ENCODE peak calls at places on chromosomes 16 and 17, in eight cellular contexts. G is astrocyte of the spinal cord, O is fibroblast of villous mesenchyme, R is fibroblast of pulmonary artery, V is A549, W is fibroblast of mammary gland, Q is neural progenitor cell, T is right atrium auricular region. N is an unnamed sample.

GRCh38 chr17:80501739-80502577 is 25.6 kb upstream of the NPTX1 start:
- DNase-seq in G (peak), O (peak), R (peak), V (peak), W (peak), Q (no peak), T (no peak), N (peak)

GRCh38 chr17:36921131-36921851 is 16.0 kb upstream of the LHX1 start:
- DNase-seq in G (peak), O (peak), R (peak), V (peak), W (peak), Q (peak), T (no peak), N (peak)

GRCh38 chr17:13070732-13071131 is 52.9 kb upstream of the ELAC2 start:
- DNase-seq in G (no peak), O (no peak), R (no peak), V (no peak), W (no peak), Q (no peak), T (no peak), N (no peak)

GRCh38 chr17:36117505-36118382 is 14.1 kb downstream of the CCL4 start:
- DNase-seq in G (peak), O (no peak), R (no peak), V (no peak), W (no peak), Q (peak), T (no peak), N (no peak)

GRCh38 chr16:56272495-56272894 is 81.2 kb downstream of the GNAO1 start:
- DNase-seq in G (no peak), O (no peak), R (no peak), V (no peak), W (no peak), Q (no peak), T (no peak), N (no peak)

GRCh38 chr16:78762222-78762621 is 662.8 kb downstream of the WWOX start:
- DNase-seq in G (no peak), O (no peak), R (no peak), V (no peak), W (no peak), Q (peak), T (no peak), N (no peak)

GRCh38 chr16:68228652-68229051 is 7.3 kb downstream of the ESRP2 start:
- DNase-seq in G (no peak), O (no peak), R (no peak), V (no peak), W (no peak), Q (no peak), T (no peak), N (no peak)

GRCh38 chr16:48607056-48607825 is 2.7 kb downstream of the N4BP1 start:
- DNase-seq in G (peak), O (peak), R (peak), V (peak), W (peak), Q (peak), T (no peak), N (peak)

GRCh38 chr16:30464078-30464477 is 8.5 kb upstream of the ITGAL start:
- DNase-seq in G (no peak), O (no peak), R (no peak), V (no peak), W (no peak), Q (no peak), T (no peak), N (no peak)

GRCh38 chr17:71964559-71964958 is 156.3 kb upstream of the SOX9 start:
- DNase-seq in G (no peak), O (no peak), R (no peak), V (no peak), W (no peak), Q (no peak), T (no peak), N (no peak)

GRCh38 chr17:38701504-38702165 is 3.4 kb upstream of the MLLT6 start:
- DNase-seq in G (peak), O (peak), R (peak), V (peak), W (peak), Q (no peak), T (no peak), N (peak)

GRCh38 chr16:77555781-77556180 is 120.9 kb upstream of the ADAMTS18 start:
- DNase-seq in G (no peak), O (no peak), R (no peak), V (no peak), W (no peak), Q (peak), T (no peak), N (no peak)

DNA sequence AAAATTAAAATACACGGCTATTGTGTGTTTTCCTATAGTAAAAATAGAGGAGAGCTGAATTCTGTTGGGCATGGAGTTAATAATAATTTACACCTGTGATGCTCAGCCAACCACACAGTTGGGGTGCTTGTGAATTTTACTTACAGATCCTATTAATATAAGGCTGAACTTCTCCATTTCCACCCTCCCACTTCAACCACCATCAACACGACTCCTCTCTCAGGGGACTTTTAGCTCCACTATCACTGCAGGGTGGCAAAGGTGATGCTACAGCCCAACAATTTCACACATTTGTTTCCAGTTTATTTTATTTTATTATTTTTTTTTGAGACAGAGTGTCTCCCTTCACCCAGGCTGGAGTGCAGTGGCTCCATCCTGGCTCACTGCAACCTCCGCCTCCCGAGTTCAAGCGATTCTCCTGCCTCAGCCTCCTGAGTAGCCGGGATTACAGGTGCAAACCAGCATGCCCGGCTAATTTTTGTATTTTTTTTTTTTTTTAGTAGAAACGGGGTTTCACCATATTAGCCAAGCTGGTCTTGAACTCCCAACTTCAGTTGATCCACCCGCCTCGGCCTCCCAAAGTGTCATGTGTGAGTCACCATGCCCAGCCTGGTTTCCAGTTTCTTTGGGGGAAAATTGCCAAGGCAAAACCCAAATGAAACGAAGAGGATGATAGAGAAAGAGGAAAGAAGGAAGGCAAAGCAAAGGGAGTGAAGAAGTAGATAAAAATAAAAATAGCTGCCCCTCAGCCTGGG is 57.9 kb downstream of the GNA13 start:
- DNase-seq in G (no peak), O (no peak), R (no peak), V (no peak), W (peak), Q (no peak), T (no peak), N (no peak)
- H3K4me3 ChIP-seq in G (no peak), O (no peak), R (no peak), V (no peak), W (no peak), Q (no peak), T (no peak), N (no peak)

GRCh38 chr17:45293413-45294211 is 23.2 kb downstream of the MAP3K14 start:
- DNase-seq in G (peak), O (peak), R (peak), V (peak), W (peak), Q (no peak), T (peak), N (peak)
- TF ChIP-seq CTCF in G (peak), O (peak), R (peak), V (peak), W (peak), Q (no peak), T (peak), N (no peak)

DNA sequence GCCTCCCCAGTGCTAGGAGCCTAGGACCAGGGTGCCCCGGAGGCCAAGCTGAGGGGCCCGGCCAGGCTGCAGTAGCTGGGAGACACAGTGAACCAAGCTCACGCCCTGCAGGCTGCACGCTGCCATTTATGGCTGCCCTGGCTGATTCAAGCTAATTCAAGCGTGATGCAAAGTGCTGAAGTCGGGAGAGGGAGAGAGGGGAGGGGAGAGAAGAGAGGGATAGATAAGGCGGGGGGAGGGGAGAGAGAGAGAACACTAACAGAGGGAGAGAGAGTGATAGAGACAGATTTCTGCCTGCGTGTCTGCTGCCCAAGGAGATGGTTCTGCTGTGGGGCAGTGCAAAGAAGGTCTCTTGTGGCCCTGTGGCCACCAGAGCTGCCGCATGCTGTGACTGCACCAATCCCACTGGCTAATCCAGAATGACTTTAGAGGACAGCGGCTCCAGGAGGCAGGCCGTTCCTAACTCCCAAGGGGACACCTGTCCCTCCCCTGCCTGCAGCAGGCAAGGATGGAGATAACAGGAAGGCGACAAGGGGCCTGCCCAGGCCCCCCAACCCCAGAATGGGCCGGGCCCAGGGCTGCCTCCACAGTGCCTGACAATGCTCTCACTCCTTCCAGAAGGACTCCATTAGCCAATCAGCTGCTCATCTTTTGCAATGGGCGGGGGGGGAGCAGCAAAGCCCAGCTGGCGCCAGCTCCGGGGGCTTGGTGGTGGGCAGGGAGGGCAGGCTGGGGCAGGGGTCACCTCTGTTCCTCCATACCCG is 12.9 kb downstream of the MXRA7 start:
- DNase-seq in G (peak), O (peak), R (peak), V (no peak), W (no peak), Q (peak), T (no peak), N (peak)
- H3K4me3 ChIP-seq in G (no peak), O (no peak), R (no peak), V (no peak), W (no peak), Q (peak), T (peak), N (peak)

DNA sequence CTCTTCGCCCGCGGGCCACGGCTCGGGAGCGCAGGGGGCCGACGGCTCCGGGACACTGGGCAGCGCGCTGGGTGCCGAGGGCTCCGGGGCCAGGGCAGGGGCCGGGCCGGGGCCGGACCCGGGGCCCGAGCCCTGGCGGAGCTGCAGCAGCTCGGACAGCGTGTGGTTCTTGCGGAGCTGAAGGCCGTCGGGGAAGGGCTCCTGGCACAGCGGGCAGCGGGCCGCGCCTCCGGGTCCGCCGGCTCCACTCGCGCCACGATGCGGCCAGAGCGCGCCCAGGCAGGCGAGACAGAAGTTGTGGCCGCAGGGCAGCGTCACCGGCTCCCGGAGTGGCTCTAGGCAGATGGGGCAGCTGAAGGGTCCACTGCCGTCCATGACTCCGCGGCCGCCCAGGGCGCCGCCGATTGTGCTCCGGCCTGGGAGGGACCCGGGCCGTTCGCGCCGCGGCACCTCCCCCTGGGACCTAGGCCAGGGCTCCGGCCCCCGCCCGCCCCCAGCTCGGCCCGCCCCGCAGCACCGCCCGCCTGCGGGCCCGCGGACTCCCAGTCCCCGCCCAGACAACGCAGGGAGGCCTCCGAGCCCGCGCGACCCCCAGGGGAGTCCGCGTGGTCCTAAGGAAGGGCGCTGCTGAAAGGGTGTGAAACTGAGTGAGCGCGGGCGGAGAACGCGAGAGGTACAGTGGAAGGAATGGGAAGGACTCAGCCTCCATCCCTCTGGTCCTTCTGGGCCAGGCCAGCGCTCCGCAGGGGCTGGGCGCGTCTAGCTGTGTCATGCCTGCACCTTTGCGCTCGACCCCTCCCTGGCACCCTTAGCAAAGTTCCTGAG is at the start of gene TRIM47:
- DNase-seq in G (peak), O (peak), R (peak), V (peak), W (peak), Q (peak), T (peak), N (peak)
- TF ChIP-seq CTCF in G (peak), O (peak), R (peak), V (peak), W (peak), Q (no peak), T (no peak), N (peak)

DNA sequence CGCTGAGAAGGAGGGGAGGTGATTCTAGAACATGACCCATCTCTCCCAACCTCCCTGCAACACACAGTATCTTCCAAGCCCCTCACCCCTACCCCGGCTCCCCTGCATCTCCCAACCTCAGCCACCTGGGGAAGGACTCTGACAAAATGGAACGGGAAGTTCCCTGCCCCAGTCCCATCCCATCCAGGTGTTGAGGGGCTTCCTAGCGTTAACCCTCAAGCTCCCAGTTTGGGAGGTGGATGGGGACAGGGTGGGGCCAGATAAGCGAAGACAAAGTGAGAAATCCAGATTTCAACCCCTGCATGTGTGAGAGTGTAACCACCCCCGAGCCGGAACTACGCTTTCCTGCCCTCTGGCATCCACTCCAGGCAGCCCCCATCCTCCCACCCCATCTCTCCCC is 1.8 kb downstream of the ZSCAN10 start:
- DNase-seq in G (no peak), O (no peak), R (no peak), V (no peak), W (no peak), Q (no peak), T (no peak), N (no peak)
- H3K4me3 ChIP-seq in G (no peak), O (no peak), R (no peak), V (no peak), W (no peak), Q (no peak), T (no peak), N (no peak)

GRCh38 chr17:17028878-17029535 is 13.2 kb upstream of the MPRIP start:
- DNase-seq in G (no peak), O (no peak), R (no peak), V (peak), W (no peak), Q (peak), T (no peak), N (no peak)

GRCh38 chr17:17032131-17032692 is 10.0 kb upstream of the MPRIP start:
- DNase-seq in G (peak), O (peak), R (peak), V (peak), W (peak), Q (peak), T (no peak), N (peak)

GRCh38 chr17:17028059-17028877 is 14.0 kb upstream of the MPRIP start:
- DNase-seq in G (peak), O (peak), R (peak), V (peak), W (peak), Q (peak), T (peak), N (peak)

GRCh38 chr17:17030515-17031211 is 11.6 kb upstream of the MPRIP start:
- DNase-seq in G (no peak), O (no peak), R (no peak), V (no peak), W (no peak), Q (no peak), T (no peak), N (no peak)

DNA sequence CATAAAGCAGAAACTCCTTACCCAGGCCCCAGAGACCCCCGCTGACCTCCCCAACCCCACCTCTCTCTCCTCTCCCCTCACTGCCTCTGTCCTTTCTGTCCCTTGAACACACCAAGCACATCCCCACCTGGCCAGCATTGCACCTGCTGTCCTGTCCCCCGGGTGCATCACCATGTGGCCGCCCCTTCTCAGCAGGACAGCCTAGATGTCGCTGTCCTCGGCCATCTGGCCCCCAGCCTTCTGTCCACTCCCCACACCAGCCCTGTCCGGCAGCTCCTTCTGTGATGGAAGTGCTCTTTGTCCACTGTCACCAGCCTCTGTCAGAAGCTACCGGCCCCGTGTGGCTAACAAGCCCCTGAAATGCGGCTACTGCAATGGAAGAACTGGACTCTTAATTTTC is 12.3 kb upstream of the MPRIP start:
- DNase-seq in G (no peak), O (no peak), R (no peak), V (no peak), W (no peak), Q (peak), T (no peak), N (no peak)
- TF ChIP-seq CTCF in G (no peak), O (no peak), R (no peak), V (no peak), W (no peak), Q (no peak), T (no peak), N (no peak)